ENCODE peak calls at places on chromosomes 16 and 17, in eight cellular contexts. One of them, this sample, is unnamed.

GRCh38 chr16:27199747-27200146 is 3.6 kb upstream of the KDM8 start:
- DNase-seq in transverse colon: no peak
- DNase-seq in tibial artery: no peak
- DNase-seq in neural progenitor cell: no peak
- DNase-seq in A673: peak
- DNase-seq in IMR-90: no peak
- DNase-seq in mesothelial cell of epicardium: no peak
- DNase-seq in HFFc6: peak
- DNase-seq in this sample: no peak

GRCh38 chr17:77610980-77611641 is 347.4 kb upstream of the TNRC6C start:
- DNase-seq in transverse colon: no peak
- DNase-seq in tibial artery: no peak
- DNase-seq in neural progenitor cell: no peak
- DNase-seq in A673: no peak
- DNase-seq in IMR-90: no peak
- DNase-seq in mesothelial cell of epicardium: no peak
- DNase-seq in HFFc6: no peak
- DNase-seq in this sample: peak

GRCh38 chr16:80028581-80029380 is 428.2 kb upstream of the MAF start:
- DNase-seq in transverse colon: no peak
- DNase-seq in tibial artery: no peak
- DNase-seq in neural progenitor cell: peak
- DNase-seq in A673: no peak
- DNase-seq in IMR-90: no peak
- DNase-seq in mesothelial cell of epicardium: no peak
- DNase-seq in HFFc6: no peak
- DNase-seq in this sample: no peak

GRCh38 chr16:59373632-59374031 is 639.5 kb upstream of the GOT2 start:
- DNase-seq in transverse colon: no peak
- DNase-seq in tibial artery: no peak
- DNase-seq in neural progenitor cell: no peak
- DNase-seq in A673: no peak
- DNase-seq in IMR-90: no peak
- DNase-seq in mesothelial cell of epicardium: no peak
- DNase-seq in HFFc6: no peak
- DNase-seq in this sample: no peak

GRCh38 chr17:7019839-7020519 is 2.9 kb upstream of the BCL6B start:
- DNase-seq in transverse colon: peak
- DNase-seq in tibial artery: no peak
- DNase-seq in neural progenitor cell: peak
- DNase-seq in A673: peak
- DNase-seq in IMR-90: peak
- DNase-seq in mesothelial cell of epicardium: no peak
- DNase-seq in HFFc6: no peak
- DNase-seq in this sample: peak

GRCh38 chr16:31130899-31131298 is 4.6 kb downstream of the PRSS8 start:
- DNase-seq in transverse colon: peak
- DNase-seq in tibial artery: no peak
- DNase-seq in neural progenitor cell: no peak
- DNase-seq in A673: no peak
- DNase-seq in IMR-90: no peak
- DNase-seq in mesothelial cell of epicardium: no peak
- DNase-seq in HFFc6: no peak
- DNase-seq in this sample: peak

GRCh38 chr16:74627506-74628220 is 20.7 kb upstream of the GLG1 start:
- DNase-seq in transverse colon: no peak
- DNase-seq in tibial artery: no peak
- DNase-seq in neural progenitor cell: no peak
- DNase-seq in A673: no peak
- DNase-seq in IMR-90: peak
- DNase-seq in mesothelial cell of epicardium: no peak
- DNase-seq in HFFc6: peak
- DNase-seq in this sample: peak

GRCh38 chr16:14013571-14014283 is 57.4 kb upstream of the MRTFB start:
- DNase-seq in transverse colon: no peak
- DNase-seq in tibial artery: peak
- DNase-seq in neural progenitor cell: no peak
- DNase-seq in A673: peak
- DNase-seq in IMR-90: peak
- DNase-seq in mesothelial cell of epicardium: no peak
- DNase-seq in HFFc6: peak
- DNase-seq in this sample: peak

GRCh38 chr17:3772764-3773163 is 28.2 kb downstream of the ITGAE start:
- DNase-seq in transverse colon: no peak
- DNase-seq in tibial artery: no peak
- DNase-seq in neural progenitor cell: no peak
- DNase-seq in A673: no peak
- DNase-seq in IMR-90: no peak
- DNase-seq in mesothelial cell of epicardium: no peak
- DNase-seq in HFFc6: no peak
- DNase-seq in this sample: no peak

GRCh38 chr16:57474671-57475661 is 11.3 kb downstream of the DOK4 start:
- DNase-seq in transverse colon: no peak
- DNase-seq in tibial artery: no peak
- DNase-seq in neural progenitor cell: no peak
- DNase-seq in A673: no peak
- DNase-seq in IMR-90: no peak
- DNase-seq in mesothelial cell of epicardium: no peak
- DNase-seq in HFFc6: no peak
- DNase-seq in this sample: no peak

GRCh38 chr17:6578491-6578890 is 22.1 kb upstream of the PITPNM3 start:
- DNase-seq in transverse colon: no peak
- DNase-seq in tibial artery: no peak
- DNase-seq in neural progenitor cell: no peak
- DNase-seq in A673: no peak
- DNase-seq in IMR-90: no peak
- DNase-seq in mesothelial cell of epicardium: no peak
- DNase-seq in HFFc6: no peak
- DNase-seq in this sample: no peak

GRCh38 chr17:50693041-50693682 is 14.6 kb downstream of the ANKRD40 start:
- DNase-seq in transverse colon: no peak
- DNase-seq in tibial artery: no peak
- DNase-seq in neural progenitor cell: no peak
- DNase-seq in A673: no peak
- DNase-seq in IMR-90: peak
- DNase-seq in mesothelial cell of epicardium: no peak
- DNase-seq in HFFc6: peak
- DNase-seq in this sample: no peak

GRCh38 chr17:1108810-1109605 is 70.8 kb downstream of the ABR start:
- DNase-seq in transverse colon: peak
- DNase-seq in tibial artery: no peak
- DNase-seq in neural progenitor cell: peak
- DNase-seq in A673: peak
- DNase-seq in IMR-90: peak
- DNase-seq in mesothelial cell of epicardium: no peak
- DNase-seq in HFFc6: peak
- DNase-seq in this sample: peak

GRCh38 chr16:3963203-3963602 is 82.7 kb upstream of the CREBBP start:
- DNase-seq in transverse colon: no peak
- DNase-seq in tibial artery: no peak
- DNase-seq in neural progenitor cell: no peak
- DNase-seq in A673: no peak
- DNase-seq in IMR-90: no peak
- DNase-seq in mesothelial cell of epicardium: no peak
- DNase-seq in HFFc6: no peak
- DNase-seq in this sample: no peak

GRCh38 chr17:66661411-66661843 is 173.5 kb upstream of the CACNG5 start:
- DNase-seq in transverse colon: no peak
- DNase-seq in tibial artery: no peak
- DNase-seq in neural progenitor cell: no peak
- DNase-seq in A673: peak
- DNase-seq in IMR-90: peak
- DNase-seq in mesothelial cell of epicardium: no peak
- DNase-seq in HFFc6: peak
- DNase-seq in this sample: peak

GRCh38 chr16:23807028-23807427 is 28.8 kb upstream of the PRKCB start:
- DNase-seq in transverse colon: no peak
- DNase-seq in tibial artery: no peak
- DNase-seq in neural progenitor cell: no peak
- DNase-seq in A673: no peak
- DNase-seq in IMR-90: no peak
- DNase-seq in mesothelial cell of epicardium: no peak
- DNase-seq in HFFc6: no peak
- DNase-seq in this sample: no peak

GRCh38 chr17:13030459-13031305 is 12.9 kb upstream of the ELAC2 start:
- DNase-seq in transverse colon: peak
- DNase-seq in tibial artery: peak
- DNase-seq in neural progenitor cell: peak
- DNase-seq in A673: peak
- DNase-seq in IMR-90: peak
- DNase-seq in mesothelial cell of epicardium: no peak
- DNase-seq in HFFc6: peak
- DNase-seq in this sample: peak

GRCh38 chr16:54430491-54431030 is 144.0 kb upstream of the IRX3 start:
- DNase-seq in transverse colon: no peak
- DNase-seq in tibial artery: no peak
- DNase-seq in neural progenitor cell: peak
- DNase-seq in A673: no peak
- DNase-seq in IMR-90: peak
- DNase-seq in mesothelial cell of epicardium: no peak
- DNase-seq in HFFc6: peak
- DNase-seq in this sample: no peak

GRCh38 chr17:31533546-31534155 is 142.2 kb downstream of the RAB11FIP4 start:
- DNase-seq in transverse colon: no peak
- DNase-seq in tibial artery: no peak
- DNase-seq in neural progenitor cell: peak
- DNase-seq in A673: peak
- DNase-seq in IMR-90: peak
- DNase-seq in mesothelial cell of epicardium: no peak
- DNase-seq in HFFc6: peak
- DNase-seq in this sample: peak

GRCh38 chr17:33964344-33964979 is 290.6 kb upstream of the CCL2 start:
- DNase-seq in transverse colon: peak
- DNase-seq in tibial artery: no peak
- DNase-seq in neural progenitor cell: no peak
- DNase-seq in A673: no peak
- DNase-seq in IMR-90: no peak
- DNase-seq in mesothelial cell of epicardium: no peak
- DNase-seq in HFFc6: no peak
- DNase-seq in this sample: no peak
- TF ChIP-seq CTCF in transverse colon: peak
- TF ChIP-seq CTCF in tibial artery: no peak
- TF ChIP-seq CTCF in neural progenitor cell: no peak
- TF ChIP-seq CTCF in A673: no peak
- TF ChIP-seq CTCF in IMR-90: no peak
- TF ChIP-seq CTCF in mesothelial cell of epicardium: no peak
- TF ChIP-seq CTCF in HFFc6: no peak
- TF ChIP-seq CTCF in this sample: no peak

GRCh38 chr16:87654826-87655225 is 52.5 kb downstream of the JPH3 start:
- DNase-seq in transverse colon: no peak
- DNase-seq in tibial artery: no peak
- DNase-seq in neural progenitor cell: no peak
- DNase-seq in A673: no peak
- DNase-seq in IMR-90: no peak
- DNase-seq in mesothelial cell of epicardium: no peak
- DNase-seq in HFFc6: no peak
- DNase-seq in this sample: no peak
- TF ChIP-seq CTCF in transverse colon: no peak
- TF ChIP-seq CTCF in tibial artery: no peak
- TF ChIP-seq CTCF in neural progenitor cell: no peak
- TF ChIP-seq CTCF in A673: no peak
- TF ChIP-seq CTCF in IMR-90: no peak
- TF ChIP-seq CTCF in mesothelial cell of epicardium: no peak
- TF ChIP-seq CTCF in HFFc6: no peak
- TF ChIP-seq CTCF in this sample: no peak

GRCh38 chr17:82929011-82929622 is 89.3 kb upstream of the ZNF750 start:
- DNase-seq in transverse colon: no peak
- DNase-seq in tibial artery: no peak
- DNase-seq in neural progenitor cell: no peak
- DNase-seq in A673: no peak
- DNase-seq in IMR-90: no peak
- DNase-seq in mesothelial cell of epicardium: no peak
- DNase-seq in HFFc6: no peak
- DNase-seq in this sample: no peak
- TF ChIP-seq CTCF in transverse colon: no peak
- TF ChIP-seq CTCF in tibial artery: no peak
- TF ChIP-seq CTCF in neural progenitor cell: no peak
- TF ChIP-seq CTCF in A673: no peak
- TF ChIP-seq CTCF in IMR-90: no peak
- TF ChIP-seq CTCF in mesothelial cell of epicardium: no peak
- TF ChIP-seq CTCF in HFFc6: no peak
- TF ChIP-seq CTCF in this sample: no peak

GRCh38 chr17:40559954-40560591 is 5.2 kb downstream of the CCR7 start:
- DNase-seq in transverse colon: peak
- DNase-seq in tibial artery: peak
- DNase-seq in neural progenitor cell: peak
- DNase-seq in A673: peak
- DNase-seq in IMR-90: peak
- DNase-seq in mesothelial cell of epicardium: peak
- DNase-seq in HFFc6: peak
- DNase-seq in this sample: peak

GRCh38 chr17:40561294-40561870 is 3.9 kb downstream of the CCR7 start:
- DNase-seq in transverse colon: no peak
- DNase-seq in tibial artery: no peak
- DNase-seq in neural progenitor cell: no peak
- DNase-seq in A673: no peak
- DNase-seq in IMR-90: no peak
- DNase-seq in mesothelial cell of epicardium: no peak
- DNase-seq in HFFc6: no peak
- DNase-seq in this sample: no peak

GRCh38 chr17:40559016-40559853 is 6.0 kb downstream of the CCR7 start:
- DNase-seq in transverse colon: no peak
- DNase-seq in tibial artery: no peak
- DNase-seq in neural progenitor cell: no peak
- DNase-seq in A673: no peak
- DNase-seq in IMR-90: no peak
- DNase-seq in mesothelial cell of epicardium: peak
- DNase-seq in HFFc6: no peak
- DNase-seq in this sample: no peak

GRCh38 chr17:40561871-40562611 is 3.2 kb downstream of the CCR7 start:
- DNase-seq in transverse colon: no peak
- DNase-seq in tibial artery: no peak
- DNase-seq in neural progenitor cell: no peak
- DNase-seq in A673: no peak
- DNase-seq in IMR-90: no peak
- DNase-seq in mesothelial cell of epicardium: peak
- DNase-seq in HFFc6: no peak
- DNase-seq in this sample: no peak

DNA sequence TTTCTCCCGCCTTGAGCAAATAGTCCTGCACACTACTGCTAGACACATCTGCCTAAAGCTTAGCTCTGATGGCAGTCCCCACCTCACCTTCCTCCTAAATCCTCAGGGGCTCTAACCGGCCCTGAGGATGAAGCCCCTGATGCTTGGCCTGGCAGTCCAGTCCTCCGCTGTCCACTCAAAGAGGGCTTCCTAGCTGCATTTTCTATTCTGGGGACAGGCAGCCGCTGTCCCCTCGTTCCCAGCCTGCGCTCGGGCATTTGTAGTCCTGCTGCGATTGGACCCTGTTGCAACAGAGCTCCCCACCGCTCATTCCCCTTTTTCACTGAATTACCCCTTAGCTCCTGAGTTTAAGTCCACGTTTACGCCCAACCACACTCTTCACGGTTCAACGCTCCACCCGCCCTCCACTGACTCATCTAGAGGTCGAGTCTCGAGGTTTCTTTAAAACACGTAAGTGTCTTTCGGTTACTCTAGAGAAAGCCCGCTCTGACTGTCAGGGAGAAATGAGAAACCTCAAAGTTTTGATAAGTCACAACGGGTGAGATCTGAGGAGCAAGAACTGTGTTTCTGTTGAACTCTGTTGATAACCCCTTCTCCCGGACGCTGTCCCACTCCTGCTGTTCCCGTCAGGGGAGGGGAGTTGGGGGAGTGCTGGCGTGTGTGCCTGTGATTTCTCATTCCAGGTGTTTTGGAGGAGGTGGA is 4.5 kb downstream of the CCR7 start:
- DNase-seq in transverse colon: no peak
- DNase-seq in tibial artery: no peak
- DNase-seq in neural progenitor cell: no peak
- DNase-seq in A673: no peak
- DNase-seq in IMR-90: peak
- DNase-seq in mesothelial cell of epicardium: peak
- DNase-seq in HFFc6: no peak
- DNase-seq in this sample: peak
- TF ChIP-seq CTCF in transverse colon: no peak
- TF ChIP-seq CTCF in tibial artery: no peak
- TF ChIP-seq CTCF in neural progenitor cell: no peak
- TF ChIP-seq CTCF in A673: no peak
- TF ChIP-seq CTCF in IMR-90: no peak
- TF ChIP-seq CTCF in mesothelial cell of epicardium: no peak
- TF ChIP-seq CTCF in HFFc6: peak
- TF ChIP-seq CTCF in this sample: no peak

This sample was measured in thyroid gland.